ENCODE peak calls at places on chromosome 11, in eight cellular contexts. Y is pancreas, S is T-helper 2 cell, W is spleen, E is glutamatergic neuron, Z is RWPE1, N is AG10803, Q is midbrain. J is an unnamed sample.

GRCh38 chr11:2561283-2562180 is 116.7 kb downstream of the KCNQ1 start:
- DNase-seq in Y (peak; percentile 1), S (peak; percentile 7), W (peak; percentile 71), E (peak; percentile 15), Z (no peak), N (no peak), Q (no peak), J (no peak)

GRCh38 chr11:132220464-132220863 is 850.0 kb downstream of the NTM start:
- DNase-seq in Y (no peak), S (no peak), W (no peak), E (no peak), Z (no peak), N (peak; percentile 98), Q (no peak), J (no peak)

GRCh38 chr11:20035701-20036601 is 124.3 kb downstream of the DBX1 start:
- DNase-seq in Y (no peak), S (no peak), W (no peak), E (no peak), Z (peak; percentile 93), N (peak; percentile 92), Q (no peak), J (no peak)

GRCh38 chr11:78131956-78132355 is 7.5 kb downstream of the ALG8 start:
- DNase-seq in Y (no peak), S (no peak), W (no peak), E (no peak), Z (no peak), N (no peak), Q (no peak), J (no peak)

GRCh38 chr11:64677441-64678023 is 45.5 kb downstream of the NRXN2 start:
- DNase-seq in Y (no peak), S (no peak), W (no peak), E (no peak), Z (no peak), N (no peak), Q (no peak), J (no peak)

GRCh38 chr11:69648679-69649575 is 8.0 kb downstream of the CCND1 start:
- DNase-seq in Y (no peak), S (no peak), W (peak; percentile 73), E (no peak), Z (no peak), N (no peak), Q (no peak), J (no peak)

GRCh38 chr11:66727282-66727882 is 1.6 kb downstream of the SPTBN2 start:
- DNase-seq in Y (peak; percentile 31), S (no peak), W (no peak), E (peak; percentile 59), Z (peak; percentile 31), N (no peak), Q (no peak), J (no peak)

GRCh38 chr11:16028406-16028805 is 327.9 kb downstream of the SOX6 start:
- DNase-seq in Y (no peak), S (no peak), W (no peak), E (no peak), Z (no peak), N (peak; percentile 9), Q (no peak), J (no peak)

GRCh38 chr11:86091566-86091965 is 22.7 kb upstream of the PICALM start:
- DNase-seq in Y (no peak), S (no peak), W (no peak), E (no peak), Z (no peak), N (peak; percentile 95), Q (peak; percentile 28), J (no peak)

GRCh38 chr11:66012946-66013761 is 1.3 kb downstream of the CST6 start:
- DNase-seq in Y (no peak), S (no peak), W (no peak), E (no peak), Z (no peak), N (no peak), Q (no peak), J (no peak)

GRCh38 chr11:76696756-76697155 is 26.2 kb upstream of the LRRC32 start:
- DNase-seq in Y (no peak), S (no peak), W (no peak), E (no peak), Z (no peak), N (no peak), Q (no peak), J (no peak)

GRCh38 chr11:7251836-7252682 is at the start of gene SYT9:
- DNase-seq in Y (peak; percentile 68), S (no peak), W (peak; percentile 72), E (peak; percentile 78), Z (peak; percentile 22), N (peak; percentile 6), Q (peak; percentile 89), J (peak; percentile 74)

GRCh38 chr11:36306888-36307287 is 10.8 kb downstream of the PRR5L start:
- DNase-seq in Y (no peak), S (no peak), W (no peak), E (no peak), Z (no peak), N (peak; percentile 41), Q (no peak), J (no peak)

GRCh38 chr11:67998150-67999045 is 5.5 kb downstream of the UNC93B1 start:
- DNase-seq in Y (no peak), S (no peak), W (no peak), E (peak; percentile 10), Z (no peak), N (no peak), Q (no peak), J (no peak)